ENCODE peak calls at places on chromosomes 3 and 15, in four cellular contexts. U, D, M and X are unnamed samples.

GRCh38 chr15:65085990-65086679 is 9.6 kb downstream of the KBTBD13 start:
- DNase-seq in U (no peak), D (peak; percentile 76), M (no peak), X (no peak)

GRCh38 chr3:9175421-9175820 is 74.0 kb downstream of the SRGAP3 start:
- DNase-seq in U (no peak), D (no peak), M (no peak), X (no peak)

GRCh38 chr15:40339621-40339945 is 1.2 kb downstream of the CCDC9B start:
- DNase-seq in U (no peak), D (no peak), M (no peak), X (no peak)

GRCh38 chr3:175898194-175898593 is 1039.1 kb downstream of the NAALADL2 start:
- DNase-seq in U (no peak), D (no peak), M (no peak), X (no peak)

GRCh38 chr15:73921257-73921890 is 4.9 kb upstream of the LOXL1 start:
- DNase-seq in U (no peak), D (no peak), M (no peak), X (no peak)

GRCh38 chr15:47477253-47477652 is 240.1 kb upstream of the SEMA6D start:
- DNase-seq in U (no peak), D (no peak), M (no peak), X (peak; percentile 5)

GRCh38 chr3:38011111-38011510 is 18.3 kb downstream of the PLCD1 start:
- DNase-seq in U (no peak), D (no peak), M (no peak), X (no peak)

GRCh38 chr3:192060160-192060783 is 599.3 kb downstream of the PYDC2 start:
- DNase-seq in U (no peak), D (peak; percentile 42), M (peak; percentile 93), X (peak; percentile 93)

GRCh38 chr15:82043726-82044372 is 2.0 kb downstream of the MEX3B start:
- DNase-seq in U (no peak), D (no peak), M (no peak), X (no peak)

GRCh38 chr3:56347219-56347871 is 120.9 kb downstream of the ERC2 start:
- DNase-seq in U (no peak), D (peak; percentile 75), M (no peak), X (no peak)

GRCh38 chr3:107064445-107065060 is 312.7 kb upstream of the CCDC54 start:
- DNase-seq in U (peak; percentile 43), D (peak; percentile 81), M (peak; percentile 81), X (peak; percentile 86)

GRCh38 chr3:9293066-9293465 is 43.6 kb upstream of the SRGAP3 start:
- DNase-seq in U (no peak), D (no peak), M (no peak), X (no peak)

GRCh38 chr3:134388748-134389485 is 14.7 kb upstream of the AMOTL2 start:
- DNase-seq in U (no peak), D (no peak), M (no peak), X (no peak)